ENCODE peak calls at places on chromosome 10, in five cellular contexts. Y is BE2C; F is iris pigment epithelial cell; J is PC-3; U is activated CD4-positive, alpha-beta T cell treated with anti-CD3 and anti-CD28 coated beads, Interleukin-2, amount 10 ng/mL, durations not matched to agents 24 days and 14 days. X is an unnamed sample.

GRCh38 chr10:112246-112645 is 23.0 kb upstream of the ZMYND11 start:
- DNase-seq in Y (no peak), F (peak), J (peak), U (peak), X (peak)

GRCh38 chr10:27252267-27253000 is 11.8 kb upstream of the ACBD5 start:
- DNase-seq in Y (no peak), F (peak), J (no peak), U (peak), X (peak)

GRCh38 chr10:53904506-53905241 is 896.4 kb downstream of the PCDH15 start:
- DNase-seq in Y (no peak), F (peak), J (peak), U (no peak), X (peak)

GRCh38 chr10:102641398-102641797 is 2.9 kb upstream of the TRIM8 start:
- DNase-seq in Y (no peak), F (no peak), J (no peak), U (no peak), X (no peak)

GRCh38 chr10:73076361-73077183 is 20.1 kb downstream of the P4HA1 start:
- DNase-seq in Y (no peak), F (peak), J (peak), U (peak), X (peak)

GRCh38 chr10:48219194-48219593 is 55.3 kb downstream of the FRMPD2 start:
- DNase-seq in Y (no peak), F (no peak), J (no peak), U (no peak), X (no peak)

GRCh38 chr10:88819290-88819689 is 16.8 kb downstream of the LIPM start:
- DNase-seq in Y (no peak), F (peak), J (no peak), U (no peak), X (no peak)

GRCh38 chr10:32207544-32207943 is 139.4 kb downstream of the EPC1 start:
- DNase-seq in Y (peak), F (peak), J (peak), U (peak), X (peak)

GRCh38 chr10:86031-86430 is 36.9 kb upstream of the TUBB8 start:
- DNase-seq in Y (no peak), F (no peak), J (no peak), U (no peak), X (no peak)

GRCh38 chr10:102612964-102613275 is 31.4 kb upstream of the TRIM8 start:
- DNase-seq in Y (no peak), F (no peak), J (no peak), U (peak), X (no peak)

GRCh38 chr10:53690556-53691240 is 918.1 kb upstream of the MBL2 start:
- DNase-seq in Y (peak), F (no peak), J (no peak), U (no peak), X (no peak)

GRCh38 chr10:3848005-3848767 is 63.2 kb upstream of the KLF6 start:
- DNase-seq in Y (no peak), F (peak), J (no peak), U (no peak), X (peak)

GRCh38 chr10:69065406-69066361 is 22.2 kb upstream of the SRGN start:
- DNase-seq in Y (no peak), F (peak), J (peak), U (peak), X (peak)

GRCh38 chr10:93993782-93994668 is at the start of gene PLCE1:
- DNase-seq in Y (peak), F (no peak), J (peak), U (no peak), X (peak)

GRCh38 chr10:13356392-13356791 is 8.3 kb upstream of the SEPHS1 start:
- DNase-seq in Y (no peak), F (no peak), J (no peak), U (no peak), X (no peak)

GRCh38 chr10:115861455-115861854 is 411.6 kb downstream of the GFRA1 start:
- DNase-seq in Y (no peak), F (peak), J (no peak), U (no peak), X (no peak)

GRCh38 chr10:119209050-119209735 is 1.8 kb downstream of the GRK5 start:
- DNase-seq in Y (peak), F (peak), J (peak), U (peak), X (no peak)

GRCh38 chr10:44310762-44311562 is 73.9 kb downstream of the CXCL12 start:
- DNase-seq in Y (peak), F (peak), J (peak), U (peak), X (peak)

GRCh38 chr10:10994360-10994759 is 23.3 kb upstream of the CELF2 start:
- DNase-seq in Y (no peak), F (no peak), J (no peak), U (no peak), X (no peak)

GRCh38 chr10:127797339-127797738 is 60.4 kb downstream of the FOXI2 start:
- DNase-seq in Y (no peak), F (peak), J (no peak), U (no peak), X (no peak)

GRCh38 chr10:79132681-79133381 is 64.1 kb downstream of the ZMIZ1 start:
- DNase-seq in Y (peak), F (no peak), J (no peak), U (no peak), X (no peak)

GRCh38 chr10:125209591-125210373 is 49.4 kb upstream of the CTBP2 start:
- DNase-seq in Y (no peak), F (peak), J (no peak), U (no peak), X (no peak)

GRCh38 chr10:75803816-75804576 is 372.6 kb downstream of the LRMDA start:
- DNase-seq in Y (no peak), F (no peak), J (no peak), U (no peak), X (no peak)

GRCh38 chr10:10818082-10818481 is 199.6 kb upstream of the CELF2 start:
- DNase-seq in Y (no peak), F (peak), J (no peak), U (no peak), X (no peak)

GRCh38 chr10:73940634-73941221 is 29.8 kb downstream of the PLAU start:
- DNase-seq in Y (peak), F (peak), J (peak), U (peak), X (peak)

GRCh38 chr10:101287183-101287830 is 58.0 kb upstream of the LBX1 start:
- DNase-seq in Y (no peak), F (no peak), J (no peak), U (no peak), X (no peak)

GRCh38 chr10:132113766-132114365 is 48.1 kb downstream of the JAKMIP3 start:
- DNase-seq in Y (no peak), F (no peak), J (no peak), U (no peak), X (no peak)

GRCh38 chr10:23383637-23384036 is 39.0 kb upstream of the C10orf67 start:
- DNase-seq in Y (no peak), F (no peak), J (no peak), U (no peak), X (no peak)

GRCh38 chr10:22821501-22821900 is 106.4 kb upstream of the ARMC3 start:
- DNase-seq in Y (no peak), F (peak), J (peak), U (no peak), X (no peak)

X was measured in mammary epithelial cell.